ENCODE peak calls at places on chromosomes 5 and 9, in seven cellular contexts. M is left ventricle myocardium inferior, L is T-helper 1 cell, B is iris pigment epithelial cell, T is PC-3, U is neural progenitor cell, X is osteocyte. E is an unnamed sample.

GRCh38 chr5:44388504-44389409 is 463 bp downstream of the FGF10 start:
- DNase-seq in M (peak; percentile 14), L (no peak), X (no peak), B (peak; percentile 2), U (peak; percentile 46), T (no peak), E (peak; percentile 67)

GRCh38 chr5:108382784-108383358 is 973 bp upstream of the FBXL17 start:
- DNase-seq in B (peak; percentile 41), L (peak; percentile 3), X (no peak), M (no peak), U (peak; percentile 2), T (no peak), E (no peak)

GRCh38 chr9:137441289-137441934 is at the start of gene ENTPD8:
- DNase-seq in T (peak; percentile 60), U (peak; percentile 87), B (no peak), L (no peak), M (no peak), X (no peak), E (no peak)

GRCh38 chr5:137101544-137101943 is 397.6 kb downstream of the SPOCK1 start:
- DNase-seq in L (no peak), X (no peak), B (no peak), M (no peak), T (no peak), U (no peak), E (no peak)

GRCh38 chr9:4081549-4081895 is 218.3 kb downstream of the GLIS3 start:
- DNase-seq in L (no peak), X (no peak), M (no peak), B (peak; percentile 45), U (no peak), T (no peak), E (no peak)

GRCh38 chr5:158755221-158755620 is 344.5 kb downstream of the EBF1 start:
- DNase-seq in B (no peak), L (no peak), M (no peak), X (no peak), U (no peak), T (no peak), E (no peak)

GRCh38 chr5:147403659-147404640 is 105.9 kb downstream of the DPYSL3 start:
- DNase-seq in B (peak; percentile 98), M (no peak), T (peak; percentile 58), L (no peak), U (no peak), X (no peak), E (peak; percentile 94)

GRCh38 chr9:22047596-22047995 is 38.5 kb upstream of the CDKN2B start:
- DNase-seq in L (no peak), X (no peak), M (no peak), T (no peak), U (no peak), B (no peak), E (no peak)

GRCh38 chr5:72543365-72543764 is 36.2 kb upstream of the ZNF366 start:
- DNase-seq in U (no peak), L (no peak), B (peak; percentile 95), M (no peak), T (no peak), X (no peak), E (no peak)

GRCh38 chr5:163373401-163374066 is 63.9 kb upstream of the CCNG1 start:
- DNase-seq in M (no peak), L (no peak), X (no peak), U (no peak), T (no peak), B (no peak), E (no peak)

GRCh38 chr5:152221721-152222629 is 183.1 kb downstream of the NMUR2 start:
- DNase-seq in T (peak; percentile 28), B (no peak), M (no peak), L (no peak), X (no peak), U (no peak), E (no peak)

GRCh38 chr5:154179846-154180710 is 10.5 kb upstream of the GALNT10 start:
- DNase-seq in B (peak; percentile 72), L (no peak), U (peak; percentile 80), T (peak; percentile 71), X (no peak), M (no peak), E (no peak)

GRCh38 chr9:90953200-90953599 is 151.6 kb downstream of the SYK start:
- DNase-seq in M (no peak), L (no peak), X (no peak), U (no peak), T (peak; percentile 4), B (no peak), E (no peak)

GRCh38 chr9:35844628-35845301 is 15.7 kb downstream of the TMEM8B start:
- DNase-seq in B (peak; percentile 90), L (no peak), X (no peak), T (peak; percentile 91), U (no peak), M (no peak), E (peak; percentile 65)

GRCh38 chr9:110152704-110153374 is 55.1 kb downstream of the C9orf152 start:
- DNase-seq in X (no peak), M (no peak), U (peak; percentile 77), B (peak; percentile 57), T (peak; percentile 65), L (no peak), E (no peak)

GRCh38 chr9:79134654-79135053 is 437.1 kb upstream of the TLE4 start:
- DNase-seq in M (no peak), X (no peak), B (peak; percentile 47), L (no peak), U (peak; percentile 59), T (peak; percentile 24), E (no peak)

GRCh38 chr5:55629790-55630189 is 82.3 kb downstream of the SLC38A9 start:
- DNase-seq in B (peak; percentile 81), M (no peak), L (no peak), X (no peak), U (no peak), T (no peak), E (no peak)

GRCh38 chr5:54553659-54554207 is 36.2 kb downstream of the SNX18 start:
- DNase-seq in U (no peak), L (no peak), B (no peak), M (no peak), X (no peak), T (no peak), E (no peak)

GRCh38 chr5:86880785-86881492 is 263.2 kb downstream of the COX7C start:
- DNase-seq in L (peak; percentile 2), U (peak; percentile 84), T (peak; percentile 96), M (no peak), X (no peak), B (peak; percentile 89), E (no peak)

GRCh38 chr5:17306726-17307091 is 89.3 kb downstream of the BASP1 start:
- DNase-seq in L (no peak), U (no peak), T (no peak), X (no peak), M (no peak), B (no peak), E (no peak)

GRCh38 chr9:108443741-108444140 is 412.0 kb downstream of the ACTL7B start:
- DNase-seq in B (peak; percentile 79), L (no peak), U (no peak), X (no peak), T (peak; percentile 81), M (no peak), E (no peak)

GRCh38 chr9:9108641-9109040 is 1309.1 kb upstream of the DMAC1 start:
- DNase-seq in T (no peak), B (no peak), L (no peak), X (no peak), M (no peak), U (peak; percentile 13), E (no peak)

GRCh38 chr9:38274746-38275250 is 117.7 kb upstream of the ALDH1B1 start:
- DNase-seq in T (no peak), X (peak; percentile 42), M (no peak), L (no peak), B (peak; percentile 6), U (no peak), E (no peak)

GRCh38 chr5:169745441-169746146 is 108.5 kb downstream of the DOCK2 start:
- DNase-seq in L (no peak), M (no peak), T (peak; percentile 36), U (no peak), B (peak; percentile 56), X (no peak), E (no peak)

GRCh38 chr9:90929616-90930015 is 128.0 kb downstream of the SYK start:
- DNase-seq in U (no peak), T (no peak), L (no peak), X (no peak), M (no peak), B (no peak), E (no peak)

GRCh38 chr9:131695366-131696162 is 44.3 kb downstream of the RAPGEF1 start:
- DNase-seq in X (no peak), B (no peak), U (no peak), T (no peak), M (no peak), L (no peak), E (no peak)

GRCh38 chr5:180830253-180831138 is 27.9 kb upstream of the MGAT1 start:
- DNase-seq in T (peak; percentile 35), B (peak; percentile 80), X (no peak), L (peak; percentile 69), U (no peak), M (peak; percentile 74), E (peak; percentile 69)

GRCh38 chr9:20941177-20941690 is 90.2 kb downstream of the HACD4 start:
- DNase-seq in M (peak; percentile 20), T (peak; percentile 79), L (peak; percentile 28), U (peak; percentile 94), B (peak; percentile 60), X (no peak), E (peak; percentile 37)

GRCh38 chr5:167233507-167233906 is 1057.9 kb upstream of the WWC1 start:
- DNase-seq in T (no peak), B (peak; percentile 8), M (no peak), L (no peak), X (no peak), U (no peak), E (no peak)

GRCh38 chr9:36306481-36307306 is 48.4 kb upstream of the GNE start:
- DNase-seq in M (no peak), T (peak; percentile 66), L (no peak), B (peak; percentile 17), U (no peak), X (no peak), E (no peak)

GRCh38 chr5:157511656-157512644 is 51.9 kb downstream of the NIPAL4 start:
- DNase-seq in L (no peak), T (peak; percentile 99), X (peak; percentile 94), B (peak; percentile 99), M (peak; percentile 90), U (peak; percentile 13), E (peak; percentile 99)

GRCh38 chr5:75235711-75236110 is 967 bp downstream of the ANKRD31 start:
- DNase-seq in M (no peak), B (no peak), U (no peak), L (no peak), X (no peak), T (no peak), E (no peak)